ENCODE peak calls at places on chromosomes 1 and 21, in four cellular contexts. One of them, this sample, is unnamed.

GRCh38 chr1:36966242-36966641 is 68.1 kb downstream of the GRIK3 start:
- DNase-seq in DMS153: no peak
- DNase-seq in NCI-H1105 treated with DMSO at 0.1 percent for 48 hours: no peak
- DNase-seq in Calu3: peak; percentile 24
- DNase-seq in this sample: no peak

GRCh38 chr1:71587961-71588360 is 507.1 kb upstream of the ZRANB2 start:
- DNase-seq in DMS153: peak; percentile 23
- DNase-seq in NCI-H1105 treated with DMSO at 0.1 percent for 48 hours: peak; percentile 38
- DNase-seq in Calu3: no peak
- DNase-seq in this sample: no peak

GRCh38 chr1:63603810-63604209 is 10.6 kb downstream of the PGM1 start:
- DNase-seq in DMS153: no peak
- DNase-seq in NCI-H1105 treated with DMSO at 0.1 percent for 48 hours: no peak
- DNase-seq in Calu3: no peak
- DNase-seq in this sample: no peak

GRCh38 chr1:225819346-225820192 is 9.6 kb downstream of the EPHX1 start:
- DNase-seq in DMS153: no peak
- DNase-seq in NCI-H1105 treated with DMSO at 0.1 percent for 48 hours: no peak
- DNase-seq in Calu3: no peak
- DNase-seq in this sample: no peak

GRCh38 chr1:243251544-243251943 is 3.5 kb downstream of the CEP170 start:
- DNase-seq in DMS153: no peak
- DNase-seq in NCI-H1105 treated with DMSO at 0.1 percent for 48 hours: no peak
- DNase-seq in Calu3: no peak
- DNase-seq in this sample: no peak

GRCh38 chr1:150001415-150001814 is 9.1 kb downstream of the OTUD7B start:
- DNase-seq in DMS153: no peak
- DNase-seq in NCI-H1105 treated with DMSO at 0.1 percent for 48 hours: no peak
- DNase-seq in Calu3: no peak
- DNase-seq in this sample: no peak

GRCh38 chr1:39110325-39110851 is 84.2 kb downstream of the NDUFS5 start:
- DNase-seq in DMS153: no peak
- DNase-seq in NCI-H1105 treated with DMSO at 0.1 percent for 48 hours: no peak
- DNase-seq in Calu3: no peak
- DNase-seq in this sample: no peak

GRCh38 chr1:24705260-24706073 is 39.8 kb upstream of the CLIC4 start:
- DNase-seq in DMS153: peak; percentile 98
- DNase-seq in NCI-H1105 treated with DMSO at 0.1 percent for 48 hours: peak; percentile 92
- DNase-seq in Calu3: peak; percentile 90
- DNase-seq in this sample: no peak

GRCh38 chr21:46431448-46431847 is 27.2 kb upstream of the DIP2A start:
- DNase-seq in DMS153: no peak
- DNase-seq in NCI-H1105 treated with DMSO at 0.1 percent for 48 hours: no peak
- DNase-seq in Calu3: no peak
- DNase-seq in this sample: no peak

GRCh38 chr1:215082532-215083407 is at the start of gene KCNK2:
- DNase-seq in DMS153: no peak
- DNase-seq in NCI-H1105 treated with DMSO at 0.1 percent for 48 hours: peak; percentile 65
- DNase-seq in Calu3: peak; percentile 42
- DNase-seq in this sample: no peak

GRCh38 chr1:232769718-232770117 is 35.5 kb upstream of the MAP10 start:
- DNase-seq in DMS153: no peak
- DNase-seq in NCI-H1105 treated with DMSO at 0.1 percent for 48 hours: no peak
- DNase-seq in Calu3: no peak
- DNase-seq in this sample: no peak

GRCh38 chr1:41795205-41795762 is 123.4 kb downstream of the HIVEP3 start:
- DNase-seq in DMS153: no peak
- DNase-seq in NCI-H1105 treated with DMSO at 0.1 percent for 48 hours: no peak
- DNase-seq in Calu3: peak; percentile 16
- DNase-seq in this sample: no peak

GRCh38 chr1:226656601-226657277 is 82.3 kb downstream of the ITPKB start:
- DNase-seq in DMS153: peak; percentile 88
- DNase-seq in NCI-H1105 treated with DMSO at 0.1 percent for 48 hours: peak; percentile 82
- DNase-seq in Calu3: no peak
- DNase-seq in this sample: no peak

GRCh38 chr1:3212453-3213230 is 143.6 kb downstream of the PRDM16 start:
- DNase-seq in DMS153: no peak
- DNase-seq in NCI-H1105 treated with DMSO at 0.1 percent for 48 hours: no peak
- DNase-seq in Calu3: no peak
- DNase-seq in this sample: no peak

GRCh38 chr1:179968994-179969919 is 14.6 kb downstream of the CEP350 start:
- DNase-seq in DMS153: no peak
- DNase-seq in NCI-H1105 treated with DMSO at 0.1 percent for 48 hours: no peak
- DNase-seq in Calu3: no peak
- DNase-seq in this sample: no peak

GRCh38 chr1:41900611-41901444 is 17.9 kb downstream of the HIVEP3 start:
- DNase-seq in DMS153: no peak
- DNase-seq in NCI-H1105 treated with DMSO at 0.1 percent for 48 hours: no peak
- DNase-seq in Calu3: no peak
- DNase-seq in this sample: no peak

GRCh38 chr1:59116920-59117542 is 179.9 kb upstream of the FGGY start:
- DNase-seq in DMS153: no peak
- DNase-seq in NCI-H1105 treated with DMSO at 0.1 percent for 48 hours: no peak
- DNase-seq in Calu3: no peak
- DNase-seq in this sample: no peak

GRCh38 chr1:162094271-162094670 is 24.8 kb downstream of the NOS1AP start:
- DNase-seq in DMS153: no peak
- DNase-seq in NCI-H1105 treated with DMSO at 0.1 percent for 48 hours: no peak
- DNase-seq in Calu3: no peak
- DNase-seq in this sample: no peak

GRCh38 chr1:204177133-204177532 is 11.0 kb upstream of the REN start:
- DNase-seq in DMS153: no peak
- DNase-seq in NCI-H1105 treated with DMSO at 0.1 percent for 48 hours: no peak
- DNase-seq in Calu3: no peak
- DNase-seq in this sample: no peak

GRCh38 chr1:164950453-164951052 is 391.6 kb downstream of the PBX1 start:
- DNase-seq in DMS153: no peak
- DNase-seq in NCI-H1105 treated with DMSO at 0.1 percent for 48 hours: no peak
- DNase-seq in Calu3: no peak
- DNase-seq in this sample: no peak

GRCh38 chr1:228459091-228459993 is 27.8 kb upstream of the RNF187 start:
- DNase-seq in DMS153: peak; percentile 79
- DNase-seq in NCI-H1105 treated with DMSO at 0.1 percent for 48 hours: peak; percentile 42
- DNase-seq in Calu3: peak; percentile 86
- DNase-seq in this sample: no peak

GRCh38 chr1:211734359-211734758 is 58.9 kb upstream of the NEK2 start:
- DNase-seq in DMS153: peak; percentile 67
- DNase-seq in NCI-H1105 treated with DMSO at 0.1 percent for 48 hours: no peak
- DNase-seq in Calu3: no peak
- DNase-seq in this sample: no peak

GRCh38 chr1:41802532-41803501 is 115.9 kb downstream of the HIVEP3 start:
- DNase-seq in DMS153: no peak
- DNase-seq in NCI-H1105 treated with DMSO at 0.1 percent for 48 hours: no peak
- DNase-seq in Calu3: no peak
- DNase-seq in this sample: no peak

GRCh38 chr1:3821004-3821933 is 25.0 kb upstream of the LRRC47 start:
- DNase-seq in DMS153: no peak
- DNase-seq in NCI-H1105 treated with DMSO at 0.1 percent for 48 hours: peak; percentile 55
- DNase-seq in Calu3: no peak
- DNase-seq in this sample: no peak

This sample was measured in osteocyte.